ENCODE peak calls at places on chromosomes 2 and 18, in eight cellular contexts. I is neural progenitor cell; C is cardiac muscle cell; V is IMR-90; X is mammary epithelial cell; B is K562; Q is effector memory CD4-positive, alpha-beta T cell; D is GM23338. M is an unnamed sample.
A peak's percentile ranks its signal among the peaks of the same experiment; 100 is the strongest.

GRCh38 chr2:173708757-173709156 is 256.4 kb downstream of the SP3 start:
- DNase-seq in X (no peak), I (no peak), B (no peak), Q (no peak), V (peak; percentile 1), D (no peak), C (no peak), M (no peak)

GRCh38 chr2:107258538-107258937 is 372.6 kb upstream of the ST6GAL2 start:
- DNase-seq in C (no peak), X (no peak), I (no peak), D (no peak), V (no peak), Q (no peak), B (no peak), M (no peak)

GRCh38 chr2:134014196-134014960 is 239.5 kb upstream of the MGAT5 start:
- DNase-seq in X (no peak), C (no peak), Q (no peak), I (no peak), V (peak; percentile 93), B (no peak), D (no peak), M (no peak)

GRCh38 chr2:193371200-193371599 is 1176.5 kb upstream of the TMEFF2 start:
- DNase-seq in I (peak; percentile 36), C (no peak), D (peak; percentile 36), X (no peak), Q (no peak), B (no peak), V (no peak), M (no peak)

GRCh38 chr2:10514743-10515142 is 66.6 kb upstream of the ODC1 start:
- DNase-seq in X (peak; percentile 98), Q (no peak), C (no peak), B (no peak), I (no peak), D (no peak), V (peak; percentile 92), M (no peak)

GRCh38 chr2:43399515-43400245 is 173.3 kb upstream of the ZFP36L2 start:
- DNase-seq in C (no peak), V (peak; percentile 87), X (no peak), B (no peak), D (no peak), I (no peak), Q (no peak), M (no peak)

GRCh38 chr2:164024396-164024795 is 288.6 kb upstream of the FIGN start:
- DNase-seq in D (no peak), B (no peak), I (no peak), V (no peak), C (no peak), Q (no peak), X (no peak), M (no peak)

GRCh38 chr2:233919938-233920337 is 2.8 kb downstream of the TRPM8 start:
- DNase-seq in X (peak; percentile 71), I (no peak), B (no peak), V (peak; percentile 61), Q (no peak), C (no peak), D (no peak), M (no peak)

GRCh38 chr2:1997409-1997808 is 253.1 kb upstream of the PXDN start:
- DNase-seq in D (no peak), Q (no peak), B (no peak), X (no peak), C (no peak), V (no peak), I (no peak), M (no peak)

GRCh38 chr18:13485182-13485581 is 241.2 kb downstream of the FAM210A start:
- DNase-seq in X (no peak), Q (no peak), I (no peak), D (no peak), C (no peak), V (no peak), B (no peak), M (no peak)

GRCh38 chr18:13487237-13487636 is 239.1 kb downstream of the FAM210A start:
- DNase-seq in Q (no peak), V (no peak), C (no peak), D (no peak), I (no peak), X (no peak), B (no peak), M (no peak)

GRCh38 chr18:13485604-13486003 is 240.8 kb downstream of the FAM210A start:
- DNase-seq in I (no peak), V (no peak), B (no peak), X (no peak), Q (no peak), C (no peak), D (no peak), M (no peak)

GRCh38 chr18:13488281-13488929 is 238.0 kb downstream of the FAM210A start:
- DNase-seq in B (no peak), C (no peak), I (no peak), X (no peak), Q (no peak), V (no peak), D (no peak), M (no peak)

DNA sequence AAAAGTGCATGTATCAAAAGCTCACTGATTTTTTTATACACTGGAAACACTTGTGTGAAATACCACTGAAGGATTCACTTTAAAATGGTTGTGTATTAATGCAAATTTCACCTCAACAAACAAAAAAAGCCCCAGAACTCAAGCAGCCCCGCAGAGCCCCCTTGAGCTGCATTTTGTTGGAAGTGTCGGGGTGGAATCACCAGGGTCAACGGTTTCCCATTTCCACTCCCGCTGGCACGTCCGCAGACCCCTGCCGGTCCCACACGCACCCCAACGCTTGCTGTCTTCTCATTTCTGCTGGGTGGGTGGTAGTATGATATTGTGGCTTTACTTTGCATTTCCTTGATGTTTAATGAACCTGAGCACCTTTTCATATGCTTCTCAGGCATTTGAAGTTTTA is 239.7 kb downstream of the FAM210A start:
- DNase-seq in V (no peak), D (peak; percentile 21), C (no peak), X (no peak), B (no peak), Q (no peak), I (no peak), M (no peak)
- H3K36me3 ChIP-seq in V (no peaks in the 10 kb centered on the region), D (no peaks in the 10 kb centered on the region), C (no peaks in the 10 kb centered on the region), X (no peaks in the 10 kb centered on the region), B (no peaks in the 10 kb centered on the region), Q (peaks cover 11% of the 10 kb centered on the region), I (no peaks in the 10 kb centered on the region), M (no peaks in the 10 kb centered on the region)

GRCh38 chr2:237374284-237375060 is 39.5 kb downstream of the COL6A3 start:
- DNase-seq in I (no peak), V (no peak), Q (no peak), D (no peak), B (no peak), X (no peak), C (no peak), M (no peak)
- H3K36me3 ChIP-seq in I (no peaks in the 10 kb centered on the region), V (peaks cover 90% of the 10 kb centered on the region), Q (no peaks in the 10 kb centered on the region), D (no peaks in the 10 kb centered on the region), B (no peaks in the 10 kb centered on the region), X (no peaks in the 10 kb centered on the region), C (no peaks in the 10 kb centered on the region), M (no peaks in the 10 kb centered on the region)

DNA sequence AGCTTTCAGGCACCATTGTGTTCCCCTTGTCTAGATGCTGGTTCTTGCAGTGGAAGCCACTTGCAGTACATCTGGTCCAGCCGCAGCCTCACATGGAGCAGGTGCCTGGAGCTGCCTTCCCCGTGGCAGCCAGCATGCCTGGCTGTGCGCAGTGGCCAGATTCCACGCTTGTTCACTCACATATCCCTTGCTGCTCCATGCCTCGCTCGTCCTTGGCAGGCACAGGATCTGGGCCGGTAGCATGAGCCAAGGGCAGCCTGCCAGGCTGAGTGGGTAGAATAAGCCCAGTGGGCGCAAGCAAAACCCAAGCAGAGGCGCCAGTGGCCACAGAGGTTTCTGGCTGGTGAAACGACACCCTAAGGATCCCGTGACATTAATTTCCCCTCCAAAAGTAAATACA is 20.6 kb downstream of the TMX3 start:
- DNase-seq in B (no peak), V (no peak), Q (no peak), I (no peak), C (no peak), X (no peak), D (no peak), M (no peak)
- H3K36me3 ChIP-seq in B (peaks cover 60% of the 10 kb centered on the region), V (peaks cover 33% of the 10 kb centered on the region), Q (peaks cover 41% of the 10 kb centered on the region), I (peaks cover 17% of the 10 kb centered on the region), C (peaks cover 42% of the 10 kb centered on the region), X (peaks cover 24% of the 10 kb centered on the region), D (peaks cover 24% of the 10 kb centered on the region), M (peaks cover 9% of the 10 kb centered on the region)

GRCh38 chr18:23471486-23471885 is 18.4 kb downstream of the RIOK3 start:
- DNase-seq in D (no peak), X (no peak), B (no peak), I (no peak), C (no peak), Q (no peak), V (no peak), M (no peak)
- H3K36me3 ChIP-seq in D (peaks cover 30% of the 10 kb centered on the region), X (peaks cover 46% of the 10 kb centered on the region), B (peaks cover 88% of the 10 kb centered on the region), I (peaks cover 17% of the 10 kb centered on the region), C (peaks cover 69% of the 10 kb centered on the region), Q (peaks cover 76% of the 10 kb centered on the region), V (peaks cover 58% of the 10 kb centered on the region), M (peaks cover 76% of the 10 kb centered on the region)

DNA sequence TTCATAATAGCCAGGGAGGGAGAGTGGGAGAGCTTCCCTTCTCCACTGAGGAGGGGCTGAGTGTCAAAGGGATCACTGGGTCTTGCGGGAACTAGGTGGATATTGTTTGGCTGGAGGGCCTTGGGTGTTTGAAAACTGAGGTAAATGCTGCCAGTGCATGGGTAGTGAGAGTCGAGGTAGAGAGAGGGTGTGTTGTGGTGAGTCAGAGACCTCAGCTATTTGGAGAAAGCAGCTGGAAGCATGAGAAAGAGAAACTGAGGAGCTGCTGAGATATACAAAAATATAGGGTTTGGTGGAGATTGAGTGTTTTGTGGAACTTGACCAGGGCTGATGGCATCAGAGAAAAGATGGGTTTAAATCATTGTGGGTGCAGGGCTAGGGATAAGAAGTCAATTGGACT is 127.0 kb upstream of the CCDC195 start:
- DNase-seq in V (peak; percentile 68), B (no peak), I (no peak), Q (no peak), C (no peak), D (no peak), X (peak; percentile 66), M (no peak)
- H3K36me3 ChIP-seq in V (peaks cover 3% of the 10 kb centered on the region), B (no peaks in the 10 kb centered on the region), I (no peaks in the 10 kb centered on the region), Q (peaks cover 91% of the 10 kb centered on the region), C (no peaks in the 10 kb centered on the region), D (no peaks in the 10 kb centered on the region), X (no peaks in the 10 kb centered on the region), M (peaks cover 78% of the 10 kb centered on the region)

GRCh38 chr2:237324446-237325236 is 89.3 kb downstream of the COL6A3 start:
- DNase-seq in I (no peak), C (no peak), V (peak; percentile 85), Q (no peak), X (no peak), B (no peak), D (no peak), M (no peak)

GRCh38 chr2:237323656-237324055 is 90.3 kb downstream of the COL6A3 start:
- DNase-seq in Q (no peak), I (no peak), C (no peak), B (no peak), X (no peak), V (no peak), D (no peak), M (no peak)

GRCh38 chr2:237322564-237322963 is 91.4 kb downstream of the COL6A3 start:
- DNase-seq in V (no peak), Q (no peak), B (peak; percentile 11), X (no peak), C (no peak), I (peak; percentile 13), D (peak; percentile 58), M (no peak)

GRCh38 chr2:237327191-237327590 is 86.8 kb downstream of the COL6A3 start:
- DNase-seq in V (no peak), D (no peak), B (no peak), I (no peak), X (no peak), Q (no peak), C (no peak), M (no peak)

GRCh38 chr2:237326250-237327171 is 87.5 kb downstream of the COL6A3 start:
- DNase-seq in X (no peak), B (no peak), V (peak; percentile 87), D (no peak), I (no peak), Q (no peak), C (no peak), M (no peak)
- H3K36me3 ChIP-seq in X (no peaks in the 10 kb centered on the region), B (no peaks in the 10 kb centered on the region), V (peaks cover 69% of the 10 kb centered on the region), D (no peaks in the 10 kb centered on the region), I (no peaks in the 10 kb centered on the region), Q (no peaks in the 10 kb centered on the region), C (no peaks in the 10 kb centered on the region), M (no peaks in the 10 kb centered on the region)